ENCODE peak calls at places on chromosome 3, in six cellular contexts. O, G, Y, D, H and U are unnamed samples.

GRCh38 chr3:139552632-139553335 is 13.2 kb upstream of the RBP1 start:
- DNase-seq in O (no peak), G (no peak), Y (no peak), D (no peak), H (no peak), U (no peak)

GRCh38 chr3:170420307-170420821 is 1.7 kb downstream of the CLDN11 start:
- DNase-seq in O (no peak), G (no peak), Y (no peak), D (peak; percentile 88), H (no peak), U (no peak)

GRCh38 chr3:129824926-129825541 is 68.5 kb downstream of the TMCC1 start:
- DNase-seq in O (peak; percentile 33), G (no peak), Y (peak; percentile 31), D (peak; percentile 86), H (no peak), U (peak; percentile 50)

GRCh38 chr3:32411442-32411841 is 19.8 kb downstream of the CMTM7 start:
- DNase-seq in O (no peak), G (no peak), Y (no peak), D (peak; percentile 43), H (no peak), U (no peak)

GRCh38 chr3:48143567-48143966 is 44.6 kb downstream of the CDC25A start:
- DNase-seq in O (no peak), G (no peak), Y (no peak), D (no peak), H (no peak), U (no peak)

GRCh38 chr3:13011369-13012227 is 61.6 kb downstream of the IQSEC1 start:
- DNase-seq in O (peak; percentile 68), G (peak; percentile 51), Y (peak; percentile 85), D (no peak), H (peak; percentile 80), U (peak; percentile 82)

GRCh38 chr3:12993623-12994356 is 79.4 kb downstream of the IQSEC1 start:
- DNase-seq in O (no peak), G (peak; percentile 92), Y (no peak), D (peak; percentile 63), H (peak; percentile 65), U (no peak)

GRCh38 chr3:178672263-178672662 is 136.0 kb downstream of the KCNMB2 start:
- DNase-seq in O (no peak), G (no peak), Y (no peak), D (no peak), H (no peak), U (no peak)

GRCh38 chr3:37945407-37945802 is 45.2 kb upstream of the VILL start:
- DNase-seq in O (no peak), G (no peak), Y (no peak), D (no peak), H (no peak), U (no peak)
- H3K27ac ChIP-seq in O (peak overlapping the region; percentile 68), G (no peak overlapping the region), Y (no peak overlapping the region), D (no peak overlapping the region), H (peak overlapping the region; percentile 58), U (no peak overlapping the region)

GRCh38 chr3:71441925-71442620 is 141.5 kb downstream of the FOXP1 start:
- DNase-seq in O (no peak), G (no peak), Y (no peak), D (no peak), H (no peak), U (no peak)

GRCh38 chr3:71438904-71439303 is 144.6 kb downstream of the FOXP1 start:
- DNase-seq in O (no peak), G (no peak), Y (no peak), D (no peak), H (no peak), U (no peak)

GRCh38 chr3:71443332-71443731 is 140.2 kb downstream of the FOXP1 start:
- DNase-seq in O (no peak), G (no peak), Y (no peak), D (no peak), H (no peak), U (no peak)

GRCh38 chr3:71442648-71443047 is 140.9 kb downstream of the FOXP1 start:
- DNase-seq in O (no peak), G (no peak), Y (no peak), D (no peak), H (no peak), U (no peak)

DNA sequence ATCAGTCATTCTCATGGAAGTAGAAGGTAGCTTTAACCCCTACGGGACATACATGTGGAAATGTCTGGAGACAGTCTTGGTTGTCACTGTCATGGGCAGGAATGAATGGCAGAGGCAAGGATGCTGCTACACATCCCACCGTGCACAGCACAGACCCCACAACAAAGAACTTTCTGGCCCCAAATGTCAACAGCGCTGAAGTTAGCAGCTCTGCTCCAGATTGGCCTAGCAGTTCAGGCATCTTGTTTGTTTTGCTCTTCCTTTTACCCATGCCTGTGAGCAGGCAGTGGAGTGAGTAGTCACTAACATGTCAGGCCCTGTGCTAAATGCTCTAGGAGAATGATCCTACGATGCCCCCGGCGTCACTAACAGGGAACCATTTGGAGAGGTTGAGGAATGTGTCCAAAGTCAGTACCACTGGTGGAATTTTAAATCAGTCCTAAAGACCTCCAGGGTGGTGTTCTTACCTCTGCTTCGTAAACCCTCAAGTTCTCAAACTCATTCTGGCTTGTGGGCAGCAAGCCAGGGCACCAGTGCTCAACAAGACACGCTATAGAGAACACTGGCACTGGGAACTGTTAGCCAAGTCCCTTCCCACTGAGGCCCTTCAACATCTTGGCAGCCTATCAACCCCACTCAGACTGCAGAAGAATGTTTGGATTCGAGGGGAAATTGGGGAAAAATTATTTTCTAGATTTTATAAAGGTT is 142.2 kb downstream of the FOXP1 start:
- DNase-seq in O (peak; percentile 64), G (no peak), Y (no peak), D (no peak), H (peak; percentile 65), U (no peak)
- H3K4me1 ChIP-seq in O (peaks cover 23% of the 10 kb centered on the region), G (peaks cover 19% of the 10 kb centered on the region), Y (peaks cover 98% of the 10 kb centered on the region), D (no peaks in the 10 kb centered on the region), H (peaks cover 70% of the 10 kb centered on the region), U (peaks cover 93% of the 10 kb centered on the region)

DNA sequence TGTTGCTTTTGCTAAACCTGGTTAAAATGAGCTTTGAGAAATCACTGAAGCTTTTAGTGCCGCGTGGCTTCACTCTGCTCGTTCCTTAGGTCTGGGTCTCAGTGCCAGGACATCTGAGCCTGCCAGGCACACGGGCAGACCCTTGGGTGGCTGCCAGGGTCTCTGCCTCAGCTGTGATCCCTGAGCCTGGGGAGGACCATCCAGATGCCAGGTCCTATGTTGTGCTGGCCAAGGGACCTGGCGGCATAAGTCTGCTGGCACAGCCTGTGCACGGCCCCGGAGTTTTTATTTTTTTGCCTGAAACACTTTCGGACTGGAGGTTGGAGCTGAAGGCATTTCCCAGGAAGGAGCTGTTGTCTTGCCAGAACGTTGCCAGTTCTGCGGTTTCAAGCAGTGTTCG is 328.1 kb downstream of the LRTM1 start:
- DNase-seq in O (no peak), G (no peak), Y (no peak), D (no peak), H (no peak), U (no peak)
- H3K4me3 ChIP-seq in O (no peak overlapping the region), G (no peak overlapping the region), Y (no peak overlapping the region), D (no peak overlapping the region), H (no peak overlapping the region), U (no peak overlapping the region)

DNA sequence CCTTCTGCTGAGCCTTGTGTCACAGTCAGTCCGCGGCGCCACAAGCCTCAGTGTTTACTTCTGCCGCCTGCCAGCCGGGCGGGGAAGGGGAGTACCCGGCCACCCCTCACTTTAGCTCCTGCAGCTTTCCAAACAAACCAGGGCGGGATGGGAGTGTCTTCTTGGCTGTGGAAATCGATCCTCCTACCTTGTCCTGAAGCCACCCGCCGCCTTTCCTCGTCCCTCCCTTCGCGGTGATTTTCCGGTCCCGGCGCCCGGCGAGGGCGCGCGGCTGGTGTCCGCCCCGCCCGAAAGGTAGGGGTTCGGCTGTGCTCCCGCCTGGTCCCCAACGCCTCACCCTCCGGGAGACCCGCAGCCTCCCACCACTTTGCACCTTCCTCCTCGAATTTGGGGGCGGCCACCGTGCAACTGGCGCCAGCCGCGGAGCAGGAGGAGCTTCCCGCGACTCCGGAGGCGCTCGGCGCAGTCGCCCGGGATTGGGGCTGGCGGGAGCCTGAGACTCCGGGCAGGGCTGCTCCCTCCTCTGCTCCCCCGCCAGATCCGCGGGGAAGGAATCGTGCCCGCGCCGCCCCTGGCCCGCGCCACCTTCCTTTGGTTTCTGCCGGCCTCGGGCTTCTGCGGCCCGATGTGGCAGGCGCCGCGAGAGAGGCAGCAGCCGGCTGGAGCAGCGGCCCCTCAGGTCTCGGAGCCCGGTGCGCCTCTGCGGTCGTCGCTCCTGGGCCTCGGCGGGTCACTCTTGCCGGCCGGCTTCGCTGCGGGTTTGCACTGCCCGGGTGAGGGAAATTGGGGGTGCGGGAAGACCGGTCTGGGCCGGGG is 30.7 kb upstream of the ST3GAL6 start:
- DNase-seq in O (peak; percentile 50), G (peak; percentile 88), Y (no peak), D (peak; percentile 89), H (peak; percentile 69), U (peak; percentile 10)
- H3K27ac ChIP-seq in O (peak overlapping the region; percentile 96), G (no peak overlapping the region), Y (no peak overlapping the region), D (peak overlapping the region; percentile 42), H (peak overlapping the region; percentile 74), U (no peak overlapping the region)

GRCh38 chr3:55782351-55782750 is 295.2 kb upstream of the WNT5A start:
- DNase-seq in O (no peak), G (no peak), Y (no peak), D (no peak), H (no peak), U (no peak)
- H3K4me1 ChIP-seq in O (no peaks in the 10 kb centered on the region), G (no peaks in the 10 kb centered on the region), Y (no peaks in the 10 kb centered on the region), D (peaks cover 5% of the 10 kb centered on the region), H (no peaks in the 10 kb centered on the region), U (no peaks in the 10 kb centered on the region)

GRCh38 chr3:183252108-183252782 is 808 bp upstream of the B3GNT5 start:
- DNase-seq in O (no peak), G (no peak), Y (no peak), D (no peak), H (no peak), U (no peak)
- H3K4me3 ChIP-seq in O (no peak overlapping the region), G (no peak overlapping the region), Y (no peak overlapping the region), D (no peak overlapping the region), H (peak overlapping the region; percentile 80), U (no peak overlapping the region)

DNA sequence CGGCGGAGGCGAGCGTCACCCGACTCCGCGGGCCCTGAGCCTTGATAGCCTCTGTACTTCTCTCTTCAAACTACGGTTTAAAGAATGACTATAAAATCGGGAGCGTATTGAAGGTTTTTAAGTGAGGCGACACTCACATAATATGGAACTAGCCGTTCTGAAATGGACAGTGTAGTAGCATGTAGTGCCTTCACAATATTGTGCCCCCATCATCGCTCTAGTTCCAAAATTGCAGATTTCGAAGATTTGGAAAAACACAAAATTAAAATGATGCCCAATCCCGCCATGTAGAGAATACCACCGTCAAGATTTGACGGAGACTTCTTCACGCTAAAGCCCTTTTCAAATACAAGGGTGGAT is 330 bp upstream of the TAMM41 start:
- DNase-seq in O (no peak), G (no peak), Y (no peak), D (no peak), H (no peak), U (no peak)
- H3K27ac ChIP-seq in O (peak overlapping the region; percentile 46), G (peak overlapping the region; percentile 65), Y (peak overlapping the region; percentile 88), D (no peak overlapping the region), H (peak overlapping the region; percentile 87), U (peak overlapping the region; percentile 90)

GRCh38 chr3:66499881-66500574 is 794 bp downstream of the LRIG1 start:
- DNase-seq in O (peak; percentile 54), G (peak; percentile 87), Y (peak; percentile 40), D (no peak), H (peak; percentile 63), U (peak; percentile 24)

GRCh38 chr3:66500575-66501482 is at the start of gene LRIG1:
- DNase-seq in O (peak; percentile 99), G (peak; percentile 100), Y (peak; percentile 97), D (peak; percentile 99), H (peak; percentile 100), U (peak; percentile 99)

GRCh38 chr3:66497982-66498671 is 2.7 kb downstream of the LRIG1 start:
- DNase-seq in O (no peak), G (no peak), Y (no peak), D (no peak), H (no peak), U (no peak)

GRCh38 chr3:66497288-66497972 is 3.4 kb downstream of the LRIG1 start:
- DNase-seq in O (no peak), G (no peak), Y (no peak), D (no peak), H (no peak), U (peak; percentile 29)

GRCh38 chr3:66498718-66499611 is 1.9 kb downstream of the LRIG1 start:
- DNase-seq in O (no peak), G (peak; percentile 62), Y (no peak), D (no peak), H (no peak), U (no peak)
- H3K4me1 ChIP-seq in O (peaks cover 8% of the 10 kb centered on the region), G (peaks cover 5% of the 10 kb centered on the region), Y (peaks cover 44% of the 10 kb centered on the region), D (peaks cover 15% of the 10 kb centered on the region), H (peaks cover 60% of the 10 kb centered on the region), U (peaks cover 57% of the 10 kb centered on the region)